ENCODE peak calls at places on chromosome 10, in four cellular contexts. L is HepG2, M is K562, F is GM12878. T is an unnamed sample.

GRCh38 chr10:121771957-121772356 is 155.9 kb downstream of the ATE1 start:
- DNase-seq in L (no peak), M (no peak), F (no peak), T (no peak)

GRCh38 chr10:100697070-100697469 is 48.3 kb upstream of the PAX2 start:
- DNase-seq in L (peak), M (no peak), F (no peak), T (no peak)

GRCh38 chr10:58755688-58756087 is 243.0 kb downstream of the BICC1 start:
- DNase-seq in L (no peak), M (no peak), F (no peak), T (no peak)

GRCh38 chr10:90930070-90930837 is 9.4 kb upstream of the ANKRD1 start:
- DNase-seq in L (peak), M (no peak), F (no peak), T (no peak)

GRCh38 chr10:89029201-89029600 is 38.6 kb downstream of the FAS start:
- DNase-seq in L (no peak), M (no peak), F (no peak), T (no peak)

GRCh38 chr10:71246591-71247143 is 34.3 kb downstream of the UNC5B start:
- DNase-seq in L (no peak), M (no peak), F (no peak), T (no peak)

GRCh38 chr10:58028597-58029366 is 238.9 kb downstream of the IPMK start:
- DNase-seq in L (no peak), M (no peak), F (no peak), T (no peak)

GRCh38 chr10:73910764-73911552 is at the start of gene PLAU:
- DNase-seq in L (no peak), M (peak), F (no peak), T (peak)

GRCh38 chr10:97508342-97508741 is 9.6 kb downstream of the UBTD1 start:
- DNase-seq in L (no peak), M (no peak), F (no peak), T (no peak)

GRCh38 chr10:47023237-47024045 is 112.2 kb downstream of the PTPN20 start:
- DNase-seq in L (no peak), M (no peak), F (no peak), T (no peak)

GRCh38 chr10:132912225-132912684 is 30.1 kb downstream of the CFAP46 start:
- DNase-seq in L (no peak), M (no peak), F (no peak), T (no peak)

GRCh38 chr10:69716711-69717560 is 84.8 kb upstream of the COL13A1 start:
- DNase-seq in L (peak), M (peak), F (no peak), T (peak)

GRCh38 chr10:3510741-3511140 is 274.3 kb downstream of the KLF6 start:
- DNase-seq in L (no peak), M (no peak), F (no peak), T (no peak)

GRCh38 chr10:81920213-81920829 is 45.3 kb downstream of the NRG3 start:
- DNase-seq in L (no peak), M (peak), F (no peak), T (peak)

GRCh38 chr10:79066460-79067240 is 2.1 kb upstream of the ZMIZ1 start:
- DNase-seq in L (peak), M (peak), F (no peak), T (peak)

GRCh38 chr10:63409465-63410027 is 56.2 kb downstream of the JMJD1C start:
- DNase-seq in L (no peak), M (peak), F (no peak), T (no peak)

GRCh38 chr10:80164596-80164995 is 32.1 kb downstream of the PLAC9 start:
- DNase-seq in L (no peak), M (no peak), F (no peak), T (no peak)
- TF ChIP-seq ETV6 in L (no peak), M (no peak), F (no peak), T (no peak)

DNA sequence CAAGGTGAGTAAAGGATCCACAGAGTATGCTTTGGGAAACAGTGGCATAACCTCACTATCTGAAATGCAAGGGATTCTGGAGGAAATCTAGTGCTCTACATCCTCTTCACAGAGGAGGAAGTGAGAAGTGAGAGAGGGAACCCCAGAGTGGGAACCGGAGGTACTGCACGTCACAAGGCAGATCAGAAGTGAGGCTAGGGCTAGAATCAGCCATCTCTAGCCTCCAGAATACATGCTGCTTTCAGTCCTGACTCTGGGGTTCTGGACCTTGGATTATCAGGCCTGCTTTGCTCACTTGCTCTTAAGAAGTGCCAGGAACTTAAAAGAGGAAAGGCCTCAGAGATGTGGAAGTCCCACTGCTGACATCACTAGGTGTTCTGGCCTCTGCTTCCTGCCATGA is 25.7 kb downstream of the ZNF503 start:
- DNase-seq in L (no peak), M (no peak), F (peak), T (no peak)
- TF ChIP-seq SP1 in L (no peak), M (no peak), F (no peak), T (no peak)

DNA sequence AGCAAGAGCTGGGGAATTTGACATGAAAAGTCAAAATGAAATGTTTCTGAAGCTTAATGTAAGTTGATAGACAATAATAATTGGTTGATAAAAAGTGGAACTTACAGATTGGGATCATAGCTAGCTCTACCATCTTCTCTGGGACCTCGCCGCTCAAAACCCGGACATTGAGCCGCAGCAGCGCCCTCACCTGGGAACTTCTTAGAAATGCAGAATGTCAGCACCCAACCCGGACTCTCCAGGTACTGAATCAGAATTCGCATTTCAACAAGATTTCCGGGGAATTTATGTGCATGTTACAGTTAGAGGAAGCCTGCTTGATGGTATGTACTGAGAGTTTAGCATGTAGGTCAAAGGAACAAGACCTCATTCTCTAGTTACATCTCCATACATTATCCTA is 36.7 kb upstream of the ABLIM1 start:
- DNase-seq in L (peak), M (peak), F (no peak), T (peak)
- TF ChIP-seq ETV6 in L (no peak), M (no peak), F (no peak), T (no peak)

GRCh38 chr10:110901954-110902819 is 16.8 kb downstream of the BBIP1 start:
- DNase-seq in L (no peak), M (no peak), F (no peak), T (no peak)
- TF ChIP-seq SP1 in L (no peak), M (no peak), F (no peak), T (no peak)

GRCh38 chr10:125230251-125230650 is 69.9 kb upstream of the CTBP2 start:
- DNase-seq in L (no peak), M (no peak), F (no peak), T (no peak)

GRCh38 chr10:125222515-125222914 is 62.2 kb upstream of the CTBP2 start:
- DNase-seq in L (no peak), M (no peak), F (no peak), T (no peak)

GRCh38 chr10:125225051-125225450 is 64.7 kb upstream of the CTBP2 start:
- DNase-seq in L (no peak), M (no peak), F (no peak), T (no peak)

GRCh38 chr10:125227546-125227945 is 67.2 kb upstream of the CTBP2 start:
- DNase-seq in L (no peak), M (no peak), F (no peak), T (no peak)

DNA sequence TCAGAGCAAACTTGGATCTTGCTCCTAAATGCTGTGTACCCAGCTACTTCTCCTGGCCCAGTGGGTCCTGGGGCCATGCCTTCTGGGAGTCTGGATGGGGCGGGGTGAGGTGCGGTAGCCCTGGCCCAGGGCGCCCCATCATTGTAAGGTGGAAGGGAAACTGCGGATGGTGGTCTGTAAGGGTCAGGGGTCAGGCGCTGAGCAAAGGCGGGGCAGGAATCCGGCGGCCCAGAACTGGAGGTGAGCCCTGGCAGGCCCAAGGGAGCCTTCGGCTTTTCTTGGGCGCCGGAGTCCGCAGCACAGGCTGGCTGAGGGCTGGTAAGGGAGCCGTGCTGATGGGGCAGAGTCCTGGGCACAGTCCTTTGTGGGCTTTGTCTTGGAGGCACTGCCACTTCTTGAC is 66.5 kb upstream of the CTBP2 start:
- DNase-seq in L (no peak), M (no peak), F (no peak), T (no peak)
- TF ChIP-seq ETV6 in L (no peak), M (no peak), F (no peak), T (no peak)

GRCh38 chr10:29790223-29790622 is 155.5 kb upstream of the SVIL start:
- DNase-seq in L (no peak), M (no peak), F (no peak), T (no peak)
- TF ChIP-seq SP1 in L (no peak), M (no peak), F (no peak), T (no peak)

GRCh38 chr10:44010873-44011602 is 362.4 kb upstream of the ZNF32 start:
- DNase-seq in L (no peak), M (no peak), F (peak), T (no peak)

GRCh38 chr10:44011603-44011981 is 362.9 kb upstream of the ZNF32 start:
- DNase-seq in L (no peak), M (no peak), F (no peak), T (no peak)

GRCh38 chr10:44008917-44009620 is 360.4 kb upstream of the ZNF32 start:
- DNase-seq in L (no peak), M (no peak), F (peak), T (no peak)

GRCh38 chr10:44008270-44008916 is 359.7 kb upstream of the ZNF32 start:
- DNase-seq in L (no peak), M (no peak), F (peak), T (no peak)

GRCh38 chr10:44009891-44010290 is 361.2 kb upstream of the ZNF32 start:
- DNase-seq in L (no peak), M (no peak), F (no peak), T (no peak)
- TF ChIP-seq ETV6 in L (no peak), M (no peak), F (no peak), T (no peak)

T was measured in WTC11.